ENCODE peak calls at places on chromosomes 5 and 9, in nine cellular contexts. One of them, this sample, is unnamed.

GRCh38 chr5:16456103-16456832 is 9.3 kb downstream of the ZNF622 start:
- DNase-seq in neural progenitor cell: peak
- DNase-seq in heart right ventricle: no peak
- DNase-seq in lower lobe of right lung: peak
- DNase-seq in HCT116: peak
- DNase-seq in AG04450: peak
- DNase-seq in naive thymus-derived CD4-positive, alpha-beta T cell: peak
- DNase-seq in endodermal cell: peak
- DNase-seq in GM23248: peak
- DNase-seq in this sample: no peak

GRCh38 chr5:108143581-108143980 is 238.3 kb downstream of the FBXL17 start:
- DNase-seq in naive thymus-derived CD4-positive, alpha-beta T cell: no peak
- DNase-seq in neural progenitor cell: no peak
- DNase-seq in GM23248: peak
- DNase-seq in endodermal cell: no peak
- DNase-seq in lower lobe of right lung: no peak
- DNase-seq in heart right ventricle: no peak
- DNase-seq in HCT116: no peak
- DNase-seq in AG04450: no peak
- DNase-seq in this sample: no peak

GRCh38 chr5:125575561-125576504 is 829.4 kb upstream of the ZNF608 start:
- DNase-seq in GM23248: no peak
- DNase-seq in neural progenitor cell: peak
- DNase-seq in endodermal cell: peak
- DNase-seq in HCT116: no peak
- DNase-seq in heart right ventricle: no peak
- DNase-seq in lower lobe of right lung: no peak
- DNase-seq in AG04450: no peak
- DNase-seq in naive thymus-derived CD4-positive, alpha-beta T cell: no peak
- DNase-seq in this sample: peak

GRCh38 chr9:125323615-125324014 is 62.0 kb downstream of the GAPVD1 start:
- DNase-seq in endodermal cell: no peak
- DNase-seq in AG04450: peak
- DNase-seq in neural progenitor cell: no peak
- DNase-seq in heart right ventricle: no peak
- DNase-seq in HCT116: no peak
- DNase-seq in GM23248: no peak
- DNase-seq in lower lobe of right lung: no peak
- DNase-seq in naive thymus-derived CD4-positive, alpha-beta T cell: no peak
- DNase-seq in this sample: no peak

GRCh38 chr9:136473354-136473721 is 9.5 kb downstream of the SEC16A start:
- DNase-seq in AG04450: no peak
- DNase-seq in heart right ventricle: no peak
- DNase-seq in HCT116: no peak
- DNase-seq in naive thymus-derived CD4-positive, alpha-beta T cell: no peak
- DNase-seq in GM23248: no peak
- DNase-seq in neural progenitor cell: no peak
- DNase-seq in endodermal cell: no peak
- DNase-seq in lower lobe of right lung: no peak
- DNase-seq in this sample: no peak

GRCh38 chr9:118596374-118597015 is 772.7 kb downstream of the BRINP1 start:
- DNase-seq in lower lobe of right lung: no peak
- DNase-seq in endodermal cell: no peak
- DNase-seq in heart right ventricle: no peak
- DNase-seq in GM23248: no peak
- DNase-seq in HCT116: no peak
- DNase-seq in naive thymus-derived CD4-positive, alpha-beta T cell: no peak
- DNase-seq in AG04450: no peak
- DNase-seq in neural progenitor cell: no peak
- DNase-seq in this sample: no peak

GRCh38 chr9:105206821-105207699 is 37.4 kb upstream of the SLC44A1 start:
- DNase-seq in endodermal cell: no peak
- DNase-seq in AG04450: no peak
- DNase-seq in heart right ventricle: no peak
- DNase-seq in GM23248: peak
- DNase-seq in lower lobe of right lung: no peak
- DNase-seq in naive thymus-derived CD4-positive, alpha-beta T cell: no peak
- DNase-seq in neural progenitor cell: no peak
- DNase-seq in HCT116: no peak
- DNase-seq in this sample: no peak

GRCh38 chr5:79235222-79235577 is 731 bp upstream of the JMY start:
- DNase-seq in lower lobe of right lung: no peak
- DNase-seq in AG04450: no peak
- DNase-seq in GM23248: peak
- DNase-seq in HCT116: no peak
- DNase-seq in neural progenitor cell: no peak
- DNase-seq in heart right ventricle: no peak
- DNase-seq in endodermal cell: no peak
- DNase-seq in naive thymus-derived CD4-positive, alpha-beta T cell: no peak
- DNase-seq in this sample: no peak

GRCh38 chr5:97670447-97670846 is 487.4 kb upstream of the RIOK2 start:
- DNase-seq in heart right ventricle: no peak
- DNase-seq in naive thymus-derived CD4-positive, alpha-beta T cell: no peak
- DNase-seq in GM23248: peak
- DNase-seq in AG04450: no peak
- DNase-seq in lower lobe of right lung: no peak
- DNase-seq in endodermal cell: no peak
- DNase-seq in neural progenitor cell: no peak
- DNase-seq in HCT116: no peak
- DNase-seq in this sample: no peak

GRCh38 chr9:97900738-97901565 is 21.3 kb downstream of the TRMO start:
- DNase-seq in endodermal cell: peak
- DNase-seq in GM23248: peak
- DNase-seq in lower lobe of right lung: no peak
- DNase-seq in HCT116: peak
- DNase-seq in heart right ventricle: no peak
- DNase-seq in naive thymus-derived CD4-positive, alpha-beta T cell: no peak
- DNase-seq in neural progenitor cell: peak
- DNase-seq in AG04450: peak
- DNase-seq in this sample: no peak

GRCh38 chr9:134662143-134662876 is 20.7 kb downstream of the COL5A1 start:
- DNase-seq in AG04450: peak
- DNase-seq in endodermal cell: no peak
- DNase-seq in GM23248: peak
- DNase-seq in heart right ventricle: peak
- DNase-seq in HCT116: no peak
- DNase-seq in neural progenitor cell: no peak
- DNase-seq in naive thymus-derived CD4-positive, alpha-beta T cell: no peak
- DNase-seq in lower lobe of right lung: peak
- DNase-seq in this sample: no peak

GRCh38 chr5:143557061-143557818 is 153.8 kb upstream of the NR3C1 start:
- DNase-seq in endodermal cell: no peak
- DNase-seq in lower lobe of right lung: no peak
- DNase-seq in GM23248: peak
- DNase-seq in heart right ventricle: no peak
- DNase-seq in AG04450: peak
- DNase-seq in HCT116: no peak
- DNase-seq in neural progenitor cell: no peak
- DNase-seq in naive thymus-derived CD4-positive, alpha-beta T cell: no peak
- DNase-seq in this sample: no peak

GRCh38 chr9:84296146-84296843 is 44.3 kb downstream of the SLC28A3 start:
- DNase-seq in neural progenitor cell: no peak
- DNase-seq in AG04450: peak
- DNase-seq in heart right ventricle: no peak
- DNase-seq in HCT116: no peak
- DNase-seq in GM23248: peak
- DNase-seq in lower lobe of right lung: no peak
- DNase-seq in naive thymus-derived CD4-positive, alpha-beta T cell: no peak
- DNase-seq in endodermal cell: no peak
- DNase-seq in this sample: no peak

GRCh38 chr5:111197523-111197922 is 26.7 kb upstream of the CAMK4 start:
- DNase-seq in endodermal cell: peak
- DNase-seq in naive thymus-derived CD4-positive, alpha-beta T cell: no peak
- DNase-seq in AG04450: no peak
- DNase-seq in HCT116: no peak
- DNase-seq in GM23248: peak
- DNase-seq in lower lobe of right lung: no peak
- DNase-seq in heart right ventricle: peak
- DNase-seq in neural progenitor cell: peak
- DNase-seq in this sample: peak

GRCh38 chr9:123102380-123103113 is 69.1 kb downstream of the GPR21 start:
- DNase-seq in AG04450: peak
- DNase-seq in heart right ventricle: no peak
- DNase-seq in naive thymus-derived CD4-positive, alpha-beta T cell: no peak
- DNase-seq in neural progenitor cell: no peak
- DNase-seq in endodermal cell: no peak
- DNase-seq in HCT116: no peak
- DNase-seq in lower lobe of right lung: no peak
- DNase-seq in GM23248: no peak
- DNase-seq in this sample: no peak

GRCh38 chr9:105223544-105224140 is 20.8 kb upstream of the SLC44A1 start:
- DNase-seq in GM23248: no peak
- DNase-seq in naive thymus-derived CD4-positive, alpha-beta T cell: no peak
- DNase-seq in lower lobe of right lung: no peak
- DNase-seq in heart right ventricle: no peak
- DNase-seq in neural progenitor cell: no peak
- DNase-seq in AG04450: no peak
- DNase-seq in endodermal cell: no peak
- DNase-seq in HCT116: no peak
- DNase-seq in this sample: no peak

GRCh38 chr5:67673180-67673579 is 476.6 kb upstream of the CD180 start:
- DNase-seq in naive thymus-derived CD4-positive, alpha-beta T cell: no peak
- DNase-seq in endodermal cell: no peak
- DNase-seq in AG04450: no peak
- DNase-seq in neural progenitor cell: no peak
- DNase-seq in lower lobe of right lung: no peak
- DNase-seq in heart right ventricle: no peak
- DNase-seq in GM23248: no peak
- DNase-seq in HCT116: no peak
- DNase-seq in this sample: no peak

GRCh38 chr5:96101358-96102089 is 139.9 kb upstream of the ELL2 start:
- DNase-seq in heart right ventricle: no peak
- DNase-seq in AG04450: no peak
- DNase-seq in endodermal cell: no peak
- DNase-seq in GM23248: no peak
- DNase-seq in neural progenitor cell: no peak
- DNase-seq in lower lobe of right lung: no peak
- DNase-seq in naive thymus-derived CD4-positive, alpha-beta T cell: no peak
- DNase-seq in HCT116: no peak
- DNase-seq in this sample: no peak

GRCh38 chr9:110996436-110997224 is 41.6 kb downstream of the LPAR1 start:
- DNase-seq in endodermal cell: no peak
- DNase-seq in heart right ventricle: no peak
- DNase-seq in GM23248: peak
- DNase-seq in naive thymus-derived CD4-positive, alpha-beta T cell: no peak
- DNase-seq in AG04450: peak
- DNase-seq in neural progenitor cell: no peak
- DNase-seq in lower lobe of right lung: no peak
- DNase-seq in HCT116: no peak
- DNase-seq in this sample: no peak

GRCh38 chr5:178108446-178108845 is 4.9 kb upstream of the N4BP3 start:
- DNase-seq in GM23248: no peak
- DNase-seq in HCT116: no peak
- DNase-seq in naive thymus-derived CD4-positive, alpha-beta T cell: no peak
- DNase-seq in heart right ventricle: no peak
- DNase-seq in endodermal cell: no peak
- DNase-seq in lower lobe of right lung: no peak
- DNase-seq in neural progenitor cell: no peak
- DNase-seq in AG04450: no peak
- DNase-seq in this sample: no peak
- H3K27ac ChIP-seq in GM23248: no peak
- H3K27ac ChIP-seq in HCT116: no peak
- H3K27ac ChIP-seq in naive thymus-derived CD4-positive, alpha-beta T cell: no peak
- H3K27ac ChIP-seq in heart right ventricle: no peak
- H3K27ac ChIP-seq in endodermal cell: no peak
- H3K27ac ChIP-seq in lower lobe of right lung: no peak
- H3K27ac ChIP-seq in neural progenitor cell: no peak
- H3K27ac ChIP-seq in AG04450: no peak
- H3K27ac ChIP-seq in this sample: no peak

GRCh38 chr5:81006955-81007636 is 46.9 kb downstream of the RASGRF2 start:
- DNase-seq in GM23248: no peak
- DNase-seq in HCT116: no peak
- DNase-seq in endodermal cell: no peak
- DNase-seq in AG04450: no peak
- DNase-seq in naive thymus-derived CD4-positive, alpha-beta T cell: peak
- DNase-seq in lower lobe of right lung: no peak
- DNase-seq in heart right ventricle: no peak
- DNase-seq in neural progenitor cell: no peak
- DNase-seq in this sample: no peak
- H3K27ac ChIP-seq in GM23248: no peak
- H3K27ac ChIP-seq in HCT116: no peak
- H3K27ac ChIP-seq in endodermal cell: no peak
- H3K27ac ChIP-seq in AG04450: no peak
- H3K27ac ChIP-seq in naive thymus-derived CD4-positive, alpha-beta T cell: peak
- H3K27ac ChIP-seq in lower lobe of right lung: no peak
- H3K27ac ChIP-seq in heart right ventricle: peak
- H3K27ac ChIP-seq in neural progenitor cell: no peak
- H3K27ac ChIP-seq in this sample: no peak

DNA sequence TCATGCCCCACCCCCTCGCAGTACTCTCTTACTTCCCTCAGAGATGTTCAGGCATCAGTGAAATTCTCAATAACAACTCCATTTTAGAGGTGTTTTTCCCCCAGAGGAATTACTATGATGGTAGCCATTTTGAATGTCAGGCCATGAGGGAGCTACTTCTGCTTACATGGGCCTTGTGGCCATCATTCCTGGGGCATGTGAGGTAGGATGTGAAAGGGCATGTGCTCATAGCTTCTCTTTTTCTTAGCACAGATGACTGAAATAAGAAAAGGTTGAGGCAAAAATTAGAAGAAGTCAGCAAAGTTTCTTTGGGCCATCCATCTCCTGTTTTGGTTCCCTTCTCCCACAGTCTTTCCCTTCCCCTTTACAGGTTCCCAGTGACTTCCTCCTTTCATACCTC is 68.8 kb downstream of the FEM1C start:
- DNase-seq in GM23248: no peak
- DNase-seq in lower lobe of right lung: no peak
- DNase-seq in neural progenitor cell: no peak
- DNase-seq in AG04450: no peak
- DNase-seq in heart right ventricle: no peak
- DNase-seq in naive thymus-derived CD4-positive, alpha-beta T cell: no peak
- DNase-seq in endodermal cell: no peak
- DNase-seq in HCT116: no peak
- DNase-seq in this sample: no peak
- H3K27ac ChIP-seq in GM23248: no peak
- H3K27ac ChIP-seq in lower lobe of right lung: no peak
- H3K27ac ChIP-seq in neural progenitor cell: no peak
- H3K27ac ChIP-seq in AG04450: no peak
- H3K27ac ChIP-seq in heart right ventricle: no peak
- H3K27ac ChIP-seq in naive thymus-derived CD4-positive, alpha-beta T cell: no peak
- H3K27ac ChIP-seq in endodermal cell: no peak
- H3K27ac ChIP-seq in HCT116: no peak
- H3K27ac ChIP-seq in this sample: no peak

DNA sequence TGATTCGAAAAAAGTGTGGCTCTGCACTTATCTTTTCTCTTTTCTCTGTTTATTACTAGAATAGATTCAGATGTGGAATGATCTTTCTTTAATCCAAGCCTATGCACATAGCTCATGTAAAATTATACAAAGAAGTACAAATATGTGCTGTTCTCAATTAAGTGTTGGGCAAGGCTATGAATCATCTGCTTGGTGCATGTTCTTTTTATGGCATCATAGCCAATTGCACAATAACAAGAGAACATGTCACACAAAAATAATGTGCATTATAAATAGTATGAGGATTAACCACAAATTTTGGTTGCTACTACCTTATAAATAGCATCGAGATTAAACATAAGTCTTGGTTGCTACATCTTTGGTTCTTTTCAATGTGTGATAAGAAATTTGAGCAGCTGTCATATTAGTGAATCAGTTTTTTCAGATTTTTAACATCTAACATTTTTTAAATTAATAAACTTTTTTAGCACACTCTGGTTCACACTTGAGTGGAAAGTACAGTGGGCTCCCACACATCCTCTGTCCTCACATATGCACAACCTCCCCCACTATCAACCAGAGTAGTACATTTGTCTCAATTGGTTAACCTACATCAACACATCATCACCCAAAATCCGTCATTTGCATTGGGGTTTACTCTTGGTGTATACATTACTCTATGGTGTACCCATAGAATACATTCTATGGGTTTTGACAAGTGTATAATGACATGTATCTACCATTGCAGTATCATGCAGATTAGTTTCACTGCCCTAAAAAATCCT is 6.8 kb upstream of the RECK start:
- DNase-seq in heart right ventricle: no peak
- DNase-seq in neural progenitor cell: no peak
- DNase-seq in HCT116: no peak
- DNase-seq in naive thymus-derived CD4-positive, alpha-beta T cell: no peak
- DNase-seq in AG04450: peak
- DNase-seq in GM23248: peak
- DNase-seq in endodermal cell: no peak
- DNase-seq in lower lobe of right lung: no peak
- DNase-seq in this sample: no peak
- H3K27ac ChIP-seq in heart right ventricle: peak
- H3K27ac ChIP-seq in neural progenitor cell: no peak
- H3K27ac ChIP-seq in HCT116: no peak
- H3K27ac ChIP-seq in naive thymus-derived CD4-positive, alpha-beta T cell: no peak
- H3K27ac ChIP-seq in AG04450: peak
- H3K27ac ChIP-seq in GM23248: peak
- H3K27ac ChIP-seq in endodermal cell: no peak
- H3K27ac ChIP-seq in lower lobe of right lung: no peak
- H3K27ac ChIP-seq in this sample: no peak

This sample was measured in caudate nucleus.